ENCODE peak calls at places on chromosomes 5 and 9, in eight cellular contexts. G is CD4-positive, alpha-beta T cell; B is stimulated activated effector memory CD8-positive, alpha-beta T cell treated with anti-CD3 and anti-CD28 coated beads, Interleukin-12 subunit alpha, Interleukin-12 subunit beta, amount 100 ng/mL, for 72 hours; Y is foreskin keratinocyte; Q is right cardiac atrium; H is RWPE2; K is left cardiac atrium; W is HepG2. R is an unnamed sample.

GRCh38 chr5:170545313-170545712 is 41.5 kb downstream of the KCNIP1 start:
- ATAC-seq in H (no peak), Y (no peak), K (no peak), W (no peak), Q (no peak), G (no peak), B (no peak), R (no peak)

GRCh38 chr9:97755618-97756267 is 58.6 kb upstream of the XPA start:
- ATAC-seq in K (peak; percentile 44), W (no peak), Q (peak; percentile 74), Y (no peak), G (no peak), H (no peak), B (no peak), R (no peak)

GRCh38 chr5:11619339-11620028 is 284.8 kb downstream of the CTNND2 start:
- ATAC-seq in G (no peak), K (peak; percentile 59), B (no peak), Q (no peak), W (peak; percentile 90), Y (peak; percentile 42), H (peak; percentile 82), R (no peak)

GRCh38 chr5:151098185-151098813 is 17.5 kb upstream of the TNIP1 start:
- ATAC-seq in W (no peak), K (no peak), H (no peak), Q (no peak), B (peak; percentile 72), G (peak; percentile 36), Y (no peak), R (no peak)

GRCh38 chr5:142813208-142813607 is 43.0 kb downstream of the ARHGAP26 start:
- ATAC-seq in W (no peak), Q (no peak), K (no peak), B (no peak), H (no peak), Y (no peak), G (no peak), R (no peak)

GRCh38 chr5:52822437-52822836 is 34.7 kb downstream of the ITGA1 start:
- ATAC-seq in H (no peak), W (no peak), K (peak; percentile 95), Y (no peak), Q (peak; percentile 96), G (no peak), B (no peak), R (peak; percentile 66)

GRCh38 chr5:8462565-8462964 is 593.6 kb downstream of the MTRR start:
- ATAC-seq in Q (no peak), H (no peak), Y (no peak), K (no peak), W (peak; percentile 31), B (no peak), G (no peak), R (no peak)

GRCh38 chr9:109448223-109448622 is 49.9 kb downstream of the PTPN3 start:
- ATAC-seq in B (no peak), G (no peak), H (peak; percentile 9), Y (no peak), K (no peak), Q (no peak), W (no peak), R (no peak)

GRCh38 chr5:164354138-164354751 is 848.8 kb downstream of the MAT2B start:
- ATAC-seq in Q (no peak), K (no peak), B (no peak), W (no peak), G (no peak), H (no peak), Y (no peak), R (no peak)

GRCh38 chr9:133750927-133751649 is 12.9 kb upstream of the SARDH start:
- ATAC-seq in W (peak; percentile 20), G (no peak), Q (no peak), B (no peak), H (peak; percentile 16), Y (no peak), K (no peak), R (no peak)

GRCh38 chr5:142152383-142152730 is 43.8 kb downstream of the NDFIP1 start:
- ATAC-seq in H (no peak), Q (no peak), K (no peak), B (no peak), Y (no peak), W (no peak), G (no peak), R (no peak)

GRCh38 chr5:128477946-128478345 is 60.1 kb downstream of the FBN2 start:
- ATAC-seq in K (peak; percentile 44), H (no peak), G (no peak), Y (no peak), Q (no peak), W (no peak), B (no peak), R (no peak)

GRCh38 chr5:16660982-16661381 is 44.2 kb upstream of the RETREG1 start:
- ATAC-seq in W (no peak), Y (no peak), K (no peak), Q (no peak), B (no peak), G (no peak), H (peak; percentile 11), R (no peak)

R was measured in gastroesophageal sphincter.